ENCODE peak calls at places on chromosome 19, in four cellular contexts. One of them, this sample, is unnamed.

GRCh38 chr19:53132231-53132991 is at the start of gene ZNF415:
- DNase-seq in psoas muscle: peak; percentile 89
- DNase-seq in upper lobe of right lung: peak; percentile 79
- DNase-seq in HL-60: peak; percentile 16
- DNase-seq in this sample: peak; percentile 73

GRCh38 chr19:33795370-33796163 is 1.1 kb upstream of the KCTD15 start:
- DNase-seq in upper lobe of right lung: peak; percentile 90
- DNase-seq in psoas muscle: peak; percentile 80
- DNase-seq in HL-60: peak; percentile 84
- DNase-seq in this sample: no peak

GRCh38 chr19:33497151-33497777 is 24.3 kb downstream of the PEPD start:
- DNase-seq in psoas muscle: no peak
- DNase-seq in HL-60: no peak
- DNase-seq in upper lobe of right lung: no peak
- DNase-seq in this sample: peak; percentile 34

GRCh38 chr19:21028969-21029268 is 8.5 kb downstream of the ZNF430 start:
- DNase-seq in HL-60: no peak
- DNase-seq in psoas muscle: no peak
- DNase-seq in upper lobe of right lung: no peak
- DNase-seq in this sample: no peak

GRCh38 chr19:32971012-32971595 is 654 bp downstream of the CEP89 start:
- DNase-seq in upper lobe of right lung: no peak
- DNase-seq in psoas muscle: no peak
- DNase-seq in HL-60: no peak
- DNase-seq in this sample: no peak

GRCh38 chr19:18282021-18282787 is 782 bp upstream of the JUND start:
- DNase-seq in psoas muscle: no peak
- DNase-seq in upper lobe of right lung: peak; percentile 77
- DNase-seq in HL-60: no peak
- DNase-seq in this sample: no peak

GRCh38 chr19:32287811-32288227 is 57.6 kb upstream of the ZNF507 start:
- DNase-seq in HL-60: peak; percentile 47
- DNase-seq in upper lobe of right lung: peak; percentile 68
- DNase-seq in psoas muscle: peak; percentile 67
- DNase-seq in this sample: no peak

GRCh38 chr19:41031926-41032325 is 40.8 kb downstream of the CYP2B6 start:
- DNase-seq in psoas muscle: no peak
- DNase-seq in HL-60: no peak
- DNase-seq in upper lobe of right lung: no peak
- DNase-seq in this sample: no peak

GRCh38 chr19:28598861-28599260 is 614.1 kb downstream of the UQCRFS1 start:
- DNase-seq in psoas muscle: no peak
- DNase-seq in upper lobe of right lung: no peak
- DNase-seq in HL-60: no peak
- DNase-seq in this sample: no peak

GRCh38 chr19:10269333-10270179 is 1.4 kb upstream of the ICAM1 start:
- DNase-seq in HL-60: peak; percentile 84
- DNase-seq in upper lobe of right lung: peak; percentile 94
- DNase-seq in psoas muscle: peak; percentile 86
- DNase-seq in this sample: peak; percentile 72

GRCh38 chr19:40411958-40412499 is 1.1 kb downstream of the PRX start:
- DNase-seq in psoas muscle: no peak
- DNase-seq in HL-60: no peak
- DNase-seq in upper lobe of right lung: no peak
- DNase-seq in this sample: no peak

GRCh38 chr19:46392252-46392801 is 21.0 kb downstream of the CCDC8 start:
- DNase-seq in upper lobe of right lung: peak; percentile 66
- DNase-seq in HL-60: no peak
- DNase-seq in psoas muscle: no peak
- DNase-seq in this sample: peak; percentile 60

GRCh38 chr19:40610396-40611064 is 9.4 kb downstream of the LTBP4 start:
- DNase-seq in HL-60: peak; percentile 41
- DNase-seq in upper lobe of right lung: peak; percentile 87
- DNase-seq in psoas muscle: peak; percentile 72
- DNase-seq in this sample: peak; percentile 63

GRCh38 chr19:49658566-49659442 is 6.9 kb downstream of the IRF3 start:
- DNase-seq in HL-60: no peak
- DNase-seq in psoas muscle: no peak
- DNase-seq in upper lobe of right lung: no peak
- DNase-seq in this sample: no peak

GRCh38 chr19:8558325-8558724 is 18.9 kb downstream of the MYO1F start:
- DNase-seq in HL-60: no peak
- DNase-seq in upper lobe of right lung: no peak
- DNase-seq in psoas muscle: no peak
- DNase-seq in this sample: no peak

GRCh38 chr19:40588110-40588854 is 11.6 kb downstream of the SHKBP1 start:
- DNase-seq in upper lobe of right lung: no peak
- DNase-seq in HL-60: no peak
- DNase-seq in psoas muscle: no peak
- DNase-seq in this sample: no peak

GRCh38 chr19:287381-287871 is 3.8 kb downstream of the PLPP2 start:
- DNase-seq in psoas muscle: no peak
- DNase-seq in HL-60: no peak
- DNase-seq in upper lobe of right lung: peak; percentile 52
- DNase-seq in this sample: no peak

GRCh38 chr19:9565900-9566705 is 18.2 kb downstream of the ZNF121 start:
- DNase-seq in psoas muscle: no peak
- DNase-seq in upper lobe of right lung: no peak
- DNase-seq in HL-60: no peak
- DNase-seq in this sample: no peak

DNA sequence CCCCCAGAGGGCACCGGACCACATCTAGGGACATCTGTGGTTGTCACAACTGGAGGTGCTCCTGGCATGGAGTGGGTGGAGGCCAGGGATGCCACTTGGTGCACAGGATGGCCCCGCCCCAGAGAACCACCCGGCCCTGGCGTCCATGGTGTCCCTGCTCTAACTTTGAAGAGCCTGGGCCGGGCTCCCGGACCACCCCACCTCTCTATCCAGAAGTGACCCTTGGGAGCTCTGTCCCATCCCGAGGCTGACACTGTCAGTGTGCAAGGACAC is 22.9 kb upstream of the MYDGF start:
- DNase-seq in HL-60: no peak
- DNase-seq in psoas muscle: no peak
- DNase-seq in upper lobe of right lung: no peak
- DNase-seq in this sample: no peak
- H3K27ac ChIP-seq in HL-60: no peak overlapping the region
- H3K27ac ChIP-seq in psoas muscle: peak overlapping the region; percentile 95
- H3K27ac ChIP-seq in upper lobe of right lung: no peak overlapping the region
- H3K27ac ChIP-seq in this sample: peak overlapping the region; percentile 96

GRCh38 chr19:16345457-16345856 is 20.8 kb downstream of the KLF2 start:
- DNase-seq in psoas muscle: no peak
- DNase-seq in HL-60: no peak
- DNase-seq in upper lobe of right lung: no peak
- DNase-seq in this sample: no peak
- H3K27ac ChIP-seq in psoas muscle: peak overlapping the region; percentile 58
- H3K27ac ChIP-seq in HL-60: no peak overlapping the region
- H3K27ac ChIP-seq in upper lobe of right lung: peak overlapping the region; percentile 17
- H3K27ac ChIP-seq in this sample: no peak overlapping the region

GRCh38 chr19:48615145-48616040 is 517 bp upstream of the FAM83E start:
- DNase-seq in psoas muscle: no peak
- DNase-seq in HL-60: no peak
- DNase-seq in upper lobe of right lung: no peak
- DNase-seq in this sample: no peak

GRCh38 chr19:48613024-48613851 is 1.6 kb downstream of the FAM83E start:
- DNase-seq in upper lobe of right lung: peak; percentile 78
- DNase-seq in psoas muscle: peak; percentile 67
- DNase-seq in HL-60: no peak
- DNase-seq in this sample: no peak

GRCh38 chr19:48616041-48616436 is 1.2 kb upstream of the FAM83E start:
- DNase-seq in upper lobe of right lung: no peak
- DNase-seq in psoas muscle: no peak
- DNase-seq in HL-60: no peak
- DNase-seq in this sample: no peak

GRCh38 chr19:48613852-48614435 is 932 bp downstream of the FAM83E start:
- DNase-seq in upper lobe of right lung: no peak
- DNase-seq in HL-60: no peak
- DNase-seq in psoas muscle: no peak
- DNase-seq in this sample: no peak

DNA sequence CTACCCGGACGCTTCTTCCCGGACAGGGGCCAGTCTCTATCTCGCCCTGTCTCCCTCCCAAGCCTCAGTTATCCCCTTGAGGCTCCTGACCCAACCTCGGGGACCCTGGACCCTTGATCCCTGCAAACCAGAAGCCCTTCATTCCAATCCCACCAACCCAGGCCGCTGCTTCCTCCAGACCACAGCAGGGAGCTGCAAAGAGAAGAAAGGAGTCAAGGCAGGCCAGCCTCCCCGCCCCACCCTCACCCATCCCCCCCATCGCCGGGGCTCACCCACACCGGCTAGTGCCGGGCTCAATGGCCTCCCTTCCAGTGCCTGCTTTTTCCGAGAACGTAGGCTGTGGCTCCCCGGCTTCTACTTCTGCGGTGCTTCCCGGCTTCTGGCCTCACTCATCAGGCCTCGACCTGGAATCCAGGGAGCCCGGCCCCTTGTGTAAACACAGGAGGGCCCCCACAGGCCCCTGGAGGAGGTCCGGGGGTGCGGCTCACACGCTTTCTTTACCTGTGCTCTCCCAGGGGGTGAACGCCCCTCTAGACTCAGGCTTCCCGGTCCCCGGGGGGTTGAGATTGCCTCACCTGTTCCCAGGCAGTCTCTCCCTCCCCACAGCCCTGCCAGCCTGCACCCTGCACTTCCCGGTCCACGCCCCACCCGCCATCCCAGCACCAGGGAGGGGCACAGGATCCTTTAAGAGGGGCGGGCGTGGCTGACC is at the start of gene FAM83E:
- DNase-seq in upper lobe of right lung: peak; percentile 94
- DNase-seq in psoas muscle: no peak
- DNase-seq in HL-60: no peak
- DNase-seq in this sample: peak; percentile 90
- H3K27ac ChIP-seq in upper lobe of right lung: peak within 1 kb of the TSS; percentile 79
- H3K27ac ChIP-seq in psoas muscle: peak within 1 kb of the TSS; percentile 85
- H3K27ac ChIP-seq in HL-60: no peak within 1 kb of the TSS
- H3K27ac ChIP-seq in this sample: peak within 1 kb of the TSS; percentile 78

GRCh38 chr19:30679789-30680188 is 307.6 kb downstream of the ZNF536 start:
- DNase-seq in psoas muscle: no peak
- DNase-seq in HL-60: no peak
- DNase-seq in upper lobe of right lung: no peak
- DNase-seq in this sample: no peak

GRCh38 chr19:30676990-30677679 is 305.0 kb downstream of the ZNF536 start:
- DNase-seq in HL-60: no peak
- DNase-seq in psoas muscle: no peak
- DNase-seq in upper lobe of right lung: no peak
- DNase-seq in this sample: no peak

GRCh38 chr19:30679286-30679685 is 307.1 kb downstream of the ZNF536 start:
- DNase-seq in upper lobe of right lung: no peak
- DNase-seq in psoas muscle: no peak
- DNase-seq in HL-60: no peak
- DNase-seq in this sample: no peak

GRCh38 chr19:30677702-30678101 is 305.5 kb downstream of the ZNF536 start:
- DNase-seq in psoas muscle: no peak
- DNase-seq in HL-60: no peak
- DNase-seq in upper lobe of right lung: no peak
- DNase-seq in this sample: no peak

DNA sequence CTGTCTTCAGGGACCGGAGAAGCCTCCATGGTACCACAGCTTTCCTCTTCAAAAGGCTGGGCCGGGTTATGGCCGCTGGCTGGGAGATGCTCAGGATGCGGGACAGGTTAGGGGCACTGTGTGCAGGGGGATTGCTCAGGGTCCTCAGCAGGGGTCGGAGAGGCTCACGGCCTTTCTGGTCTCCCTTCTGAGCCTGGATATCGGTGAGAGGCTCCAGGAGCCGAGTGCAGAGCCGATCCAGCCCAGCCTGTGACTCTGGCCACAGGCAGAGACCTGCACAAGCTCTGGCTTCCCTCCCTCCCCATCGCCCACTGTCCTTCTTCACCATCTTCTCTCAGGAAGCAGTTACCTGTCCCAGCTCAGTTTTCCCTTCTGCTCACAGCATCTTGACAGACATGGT is 306.0 kb downstream of the ZNF536 start:
- DNase-seq in HL-60: no peak
- DNase-seq in psoas muscle: no peak
- DNase-seq in upper lobe of right lung: no peak
- DNase-seq in this sample: no peak
- H3K27ac ChIP-seq in HL-60: no peak overlapping the region
- H3K27ac ChIP-seq in psoas muscle: no peak overlapping the region
- H3K27ac ChIP-seq in upper lobe of right lung: no peak overlapping the region
- H3K27ac ChIP-seq in this sample: no peak overlapping the region

GRCh38 chr19:38720559-38721236 is 23.6 kb downstream of the CAPN12 start:
- DNase-seq in HL-60: no peak
- DNase-seq in upper lobe of right lung: no peak
- DNase-seq in psoas muscle: no peak
- DNase-seq in this sample: no peak
- H3K27ac ChIP-seq in HL-60: no peak overlapping the region
- H3K27ac ChIP-seq in upper lobe of right lung: peak overlapping the region; percentile 24
- H3K27ac ChIP-seq in psoas muscle: peak overlapping the region; percentile 73
- H3K27ac ChIP-seq in this sample: peak overlapping the region; percentile 28

DNA sequence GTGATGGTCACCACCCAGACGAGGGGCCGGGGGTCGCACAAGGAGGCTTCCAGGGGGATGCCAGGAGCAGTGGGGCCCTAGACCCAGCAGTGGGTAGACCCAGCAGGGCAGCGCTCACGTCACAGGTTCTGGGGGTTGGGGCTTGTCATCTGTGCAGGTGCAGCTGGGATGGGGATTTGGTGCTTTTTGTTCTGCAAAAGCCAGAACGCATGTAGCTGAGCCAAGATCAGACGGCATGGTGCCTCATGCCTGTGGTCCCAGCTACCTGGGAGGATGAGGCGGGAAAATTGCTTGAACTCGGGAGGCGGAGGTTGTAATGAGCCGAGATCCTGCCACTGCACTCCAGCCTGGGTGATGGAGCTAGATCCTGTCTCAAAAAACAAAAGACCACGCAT is 15.2 kb downstream of the CSNK1G2 start:
- DNase-seq in upper lobe of right lung: no peak
- DNase-seq in HL-60: no peak
- DNase-seq in psoas muscle: no peak
- DNase-seq in this sample: no peak
- H3K27ac ChIP-seq in upper lobe of right lung: no peak overlapping the region
- H3K27ac ChIP-seq in HL-60: no peak overlapping the region
- H3K27ac ChIP-seq in psoas muscle: no peak overlapping the region
- H3K27ac ChIP-seq in this sample: no peak overlapping the region